ENCODE peak calls at places on chromosomes 3 and 15, in seven cellular contexts. K, U, X, F, D, E and V are unnamed samples.
A peak's percentile ranks its signal among the peaks of the same experiment; 100 is the strongest.

GRCh38 chr3:194575484-194576210 is 57.6 kb downstream of the TMEM44 start:
- DNase-seq in F (no peak), U (peak; percentile 64), D (peak; percentile 29), K (no peak), E (no peak), X (no peak), V (no peak)

GRCh38 chr3:11603628-11604027 is 40.1 kb downstream of the VGLL4 start:
- DNase-seq in K (no peak), E (peak; percentile 88), U (peak; percentile 96), D (no peak), X (no peak), F (no peak), V (peak; percentile 85)

GRCh38 chr3:66344391-66344811 is 123.6 kb downstream of the SLC25A26 start:
- DNase-seq in F (no peak), E (no peak), X (no peak), U (no peak), D (no peak), K (no peak), V (no peak)

GRCh38 chr15:61518191-61518950 is 289.3 kb upstream of the RORA start:
- DNase-seq in X (no peak), D (no peak), E (no peak), K (no peak), F (no peak), U (peak; percentile 10), V (no peak)

GRCh38 chr3:62567097-62568021 is 194.0 kb upstream of the FEZF2 start:
- DNase-seq in K (no peak), D (no peak), X (no peak), F (no peak), U (peak; percentile 90), E (peak; percentile 82), V (peak; percentile 61)

GRCh38 chr3:17075358-17075757 is 190.6 kb downstream of the PLCL2 start:
- DNase-seq in U (no peak), K (no peak), X (no peak), E (no peak), F (no peak), D (no peak), V (no peak)

GRCh38 chr15:66775127-66776105 is 73.4 kb downstream of the SMAD6 start:
- DNase-seq in D (no peak), F (no peak), E (no peak), K (no peak), U (peak; percentile 63), X (no peak), V (no peak)

GRCh38 chr3:31957106-31957505 is 24.0 kb downstream of the OSBPL10 start:
- DNase-seq in D (no peak), F (no peak), U (no peak), K (no peak), X (no peak), E (peak; percentile 63), V (no peak)

GRCh38 chr3:72234394-72234793 is 449.4 kb upstream of the PROK2 start:
- DNase-seq in F (no peak), D (no peak), X (no peak), K (no peak), E (peak; percentile 86), U (peak; percentile 78), V (no peak)

GRCh38 chr15:24848050-24848449 is 106.7 kb upstream of the SNRPN start:
- DNase-seq in X (peak; percentile 21), F (no peak), E (no peak), K (no peak), D (no peak), U (peak; percentile 11), V (peak; percentile 21)

GRCh38 chr3:141355242-141355641 is 13.1 kb upstream of the ZBTB38 start:
- DNase-seq in X (no peak), E (no peak), F (no peak), D (no peak), U (no peak), K (no peak), V (no peak)

GRCh38 chr3:10093678-10094077 is 14.4 kb downstream of the FANCD2OS start:
- DNase-seq in K (no peak), X (no peak), F (no peak), E (no peak), D (no peak), U (no peak), V (no peak)

GRCh38 chr3:193190387-193190786 is 50.6 kb upstream of the PLAAT1 start:
- DNase-seq in X (no peak), D (no peak), F (no peak), U (no peak), E (no peak), K (peak; percentile 30), V (no peak)